ENCODE peak calls at places on chromosome 22, in nine cellular contexts. A is progenitor cell of endocrine pancreas; D is activated naive CD4-positive, alpha-beta T cell; J is stimulated activated effector memory CD8-positive, alpha-beta T cell treated with anti-CD3 and anti-CD28 coated beads, Interleukin-12 subunit alpha, Interleukin-12 subunit beta, amount 100 ng/mL, for 72 hours; G is HCEC 1CT; Y is stimulated activated CD4-positive, alpha-beta T cell treated with anti-CD3 and anti-CD28 coated beads, Interleukin-12 subunit alpha, Interleukin-12 subunit beta, amount 100 ng/mL, for 48 hours; H is NCI-H1694; R is amniotic epithelial cell; O is activated CD4-positive, alpha-beta T cell treated with anti-CD3 and anti-CD28 coated beads for 36 hours. L is an unnamed sample.

GRCh38 chr22:28417426-28417825 is 262.2 kb downstream of the TTC28 start:
- DNase-seq in J (no peak), D (no peak), O (no peak), A (no peak), R (no peak), Y (no peak), H (no peak), G (no peak), L (no peak)

GRCh38 chr22:46062971-46063631 is 86.1 kb upstream of the WNT7B start:
- DNase-seq in R (no peak), H (no peak), J (no peak), G (no peak), Y (no peak), O (no peak), A (no peak), D (no peak), L (peak)

GRCh38 chr22:18997306-18997924 is 61.3 kb upstream of the PRODH start:
- DNase-seq in H (no peak), G (no peak), Y (no peak), D (no peak), O (no peak), R (no peak), A (no peak), J (no peak), L (no peak)

GRCh38 chr22:48753381-48753730 is 1074.3 kb downstream of the BRD1 start:
- DNase-seq in R (no peak), D (no peak), Y (no peak), O (no peak), J (no peak), H (no peak), A (no peak), G (no peak), L (no peak)

GRCh38 chr22:22394589-22394988 is 114.0 kb downstream of the ZNF280B start:
- DNase-seq in R (no peak), D (no peak), G (no peak), J (no peak), O (no peak), Y (no peak), A (no peak), H (no peak), L (no peak)

GRCh38 chr22:20196094-20196840 is 45.4 kb upstream of the CCDC188 start:
- DNase-seq in J (no peak), O (no peak), R (no peak), H (no peak), Y (no peak), D (no peak), A (no peak), G (no peak), L (no peak)

GRCh38 chr22:49894321-49895072 is 23.7 kb downstream of the ALG12 start:
- DNase-seq in O (no peak), Y (no peak), H (no peak), J (no peak), D (no peak), R (no peak), A (no peak), G (no peak), L (peak)

GRCh38 chr22:47678667-47679287 is 916.3 kb downstream of the TBC1D22A start:
- DNase-seq in O (no peak), D (no peak), A (no peak), R (no peak), Y (no peak), G (no peak), J (no peak), H (no peak), L (no peak)

GRCh38 chr22:21624120-21624879 is 5.5 kb downstream of the YDJC start:
- DNase-seq in Y (no peak), H (peak), G (peak), D (peak), A (no peak), R (no peak), J (no peak), O (peak), L (no peak)

GRCh38 chr22:43218786-43219185 is 31.9 kb upstream of the TTLL12 start:
- DNase-seq in D (no peak), A (no peak), H (no peak), Y (no peak), O (no peak), R (no peak), J (no peak), G (no peak), L (no peak)

GRCh38 chr22:43152355-43153071 is 1.2 kb downstream of the TSPO start:
- DNase-seq in O (peak), R (peak), J (peak), A (no peak), H (peak), D (peak), Y (peak), G (peak), L (peak)

GRCh38 chr22:25709758-25710157 is 32.2 kb upstream of the MYO18B start:
- DNase-seq in H (no peak), A (no peak), R (no peak), J (no peak), Y (no peak), D (no peak), O (peak), G (no peak), L (no peak)

GRCh38 chr22:42035256-42035655 is 35.4 kb downstream of the NAGA start:
- DNase-seq in Y (no peak), D (no peak), A (no peak), J (no peak), R (no peak), O (no peak), G (no peak), H (no peak), L (no peak)

GRCh38 chr22:45946805-45947600 is 30.0 kb downstream of the WNT7B start:
- DNase-seq in D (no peak), O (no peak), R (no peak), H (no peak), Y (no peak), J (no peak), G (no peak), A (no peak), L (no peak)

L was measured in upper lobe of right lung.